ENCODE peak calls at places on chromosomes 3 and 15, in seven cellular contexts. One of them, this sample, is unnamed.

GRCh38 chr15:92845109-92845508 is 55.0 kb upstream of the CHD2 start:
- DNase-seq in GF-D8: peak
- DNase-seq in AG09309: no peak
- DNase-seq in A172: peak
- DNase-seq in NCI-H1417: no peak
- DNase-seq in stimulated activated CD8-positive, alpha-beta memory T cell treated with anti-CD3 and anti-CD28 coated beads, Interleukin-2, amount 100 ng/mL, for 48 hours: no peak
- DNase-seq in NCI-H748 treated with DMSO at 0.1 percent for 48 hours: no peak
- DNase-seq in this sample: no peak

GRCh38 chr15:61041886-61042285 is 187.2 kb downstream of the RORA start:
- DNase-seq in NCI-H748 treated with DMSO at 0.1 percent for 48 hours: no peak
- DNase-seq in stimulated activated CD8-positive, alpha-beta memory T cell treated with anti-CD3 and anti-CD28 coated beads, Interleukin-2, amount 100 ng/mL, for 48 hours: no peak
- DNase-seq in GF-D8: no peak
- DNase-seq in AG09309: no peak
- DNase-seq in NCI-H1417: no peak
- DNase-seq in A172: no peak
- DNase-seq in this sample: no peak

GRCh38 chr15:80911821-80912220 is 77.8 kb downstream of the MESD start:
- DNase-seq in A172: no peak
- DNase-seq in GF-D8: no peak
- DNase-seq in stimulated activated CD8-positive, alpha-beta memory T cell treated with anti-CD3 and anti-CD28 coated beads, Interleukin-2, amount 100 ng/mL, for 48 hours: no peak
- DNase-seq in NCI-H748 treated with DMSO at 0.1 percent for 48 hours: no peak
- DNase-seq in AG09309: no peak
- DNase-seq in NCI-H1417: no peak
- DNase-seq in this sample: no peak

GRCh38 chr3:52770581-52771333 is at the start of gene NEK4:
- DNase-seq in A172: peak
- DNase-seq in AG09309: peak
- DNase-seq in NCI-H748 treated with DMSO at 0.1 percent for 48 hours: peak
- DNase-seq in NCI-H1417: peak
- DNase-seq in stimulated activated CD8-positive, alpha-beta memory T cell treated with anti-CD3 and anti-CD28 coated beads, Interleukin-2, amount 100 ng/mL, for 48 hours: peak
- DNase-seq in GF-D8: peak
- DNase-seq in this sample: peak

GRCh38 chr3:74613566-74613965 is 893 bp downstream of the CNTN3 start:
- DNase-seq in NCI-H748 treated with DMSO at 0.1 percent for 48 hours: no peak
- DNase-seq in AG09309: no peak
- DNase-seq in stimulated activated CD8-positive, alpha-beta memory T cell treated with anti-CD3 and anti-CD28 coated beads, Interleukin-2, amount 100 ng/mL, for 48 hours: no peak
- DNase-seq in GF-D8: no peak
- DNase-seq in NCI-H1417: peak
- DNase-seq in A172: no peak
- DNase-seq in this sample: no peak

GRCh38 chr3:138442433-138442832 is 8.0 kb downstream of the ESYT3 start:
- DNase-seq in NCI-H748 treated with DMSO at 0.1 percent for 48 hours: no peak
- DNase-seq in GF-D8: no peak
- DNase-seq in NCI-H1417: no peak
- DNase-seq in stimulated activated CD8-positive, alpha-beta memory T cell treated with anti-CD3 and anti-CD28 coated beads, Interleukin-2, amount 100 ng/mL, for 48 hours: no peak
- DNase-seq in AG09309: no peak
- DNase-seq in A172: peak
- DNase-seq in this sample: no peak

GRCh38 chr3:44132061-44132460 is 109.6 kb upstream of the TOPAZ1 start:
- DNase-seq in GF-D8: no peak
- DNase-seq in NCI-H1417: no peak
- DNase-seq in AG09309: no peak
- DNase-seq in NCI-H748 treated with DMSO at 0.1 percent for 48 hours: no peak
- DNase-seq in stimulated activated CD8-positive, alpha-beta memory T cell treated with anti-CD3 and anti-CD28 coated beads, Interleukin-2, amount 100 ng/mL, for 48 hours: no peak
- DNase-seq in A172: no peak
- DNase-seq in this sample: no peak

GRCh38 chr3:74535281-74535680 is 79.2 kb downstream of the CNTN3 start:
- DNase-seq in A172: no peak
- DNase-seq in AG09309: no peak
- DNase-seq in NCI-H748 treated with DMSO at 0.1 percent for 48 hours: no peak
- DNase-seq in NCI-H1417: no peak
- DNase-seq in stimulated activated CD8-positive, alpha-beta memory T cell treated with anti-CD3 and anti-CD28 coated beads, Interleukin-2, amount 100 ng/mL, for 48 hours: no peak
- DNase-seq in GF-D8: no peak
- DNase-seq in this sample: no peak

GRCh38 chr3:195209083-195209835 is 61.7 kb downstream of the XXYLT1 start:
- DNase-seq in A172: no peak
- DNase-seq in stimulated activated CD8-positive, alpha-beta memory T cell treated with anti-CD3 and anti-CD28 coated beads, Interleukin-2, amount 100 ng/mL, for 48 hours: no peak
- DNase-seq in GF-D8: no peak
- DNase-seq in NCI-H1417: no peak
- DNase-seq in AG09309: no peak
- DNase-seq in NCI-H748 treated with DMSO at 0.1 percent for 48 hours: no peak
- DNase-seq in this sample: no peak

GRCh38 chr3:52696830-52697621 is 8.6 kb downstream of the GLT8D1 start:
- DNase-seq in AG09309: no peak
- DNase-seq in GF-D8: no peak
- DNase-seq in NCI-H1417: no peak
- DNase-seq in NCI-H748 treated with DMSO at 0.1 percent for 48 hours: no peak
- DNase-seq in A172: no peak
- DNase-seq in stimulated activated CD8-positive, alpha-beta memory T cell treated with anti-CD3 and anti-CD28 coated beads, Interleukin-2, amount 100 ng/mL, for 48 hours: no peak
- DNase-seq in this sample: no peak

GRCh38 chr3:158483701-158484100 is 87.3 kb upstream of the MLF1 start:
- DNase-seq in NCI-H1417: no peak
- DNase-seq in stimulated activated CD8-positive, alpha-beta memory T cell treated with anti-CD3 and anti-CD28 coated beads, Interleukin-2, amount 100 ng/mL, for 48 hours: no peak
- DNase-seq in AG09309: no peak
- DNase-seq in NCI-H748 treated with DMSO at 0.1 percent for 48 hours: no peak
- DNase-seq in A172: no peak
- DNase-seq in GF-D8: no peak
- DNase-seq in this sample: no peak

GRCh38 chr3:191492601-191493000 is 31.6 kb downstream of the PYDC2 start:
- DNase-seq in stimulated activated CD8-positive, alpha-beta memory T cell treated with anti-CD3 and anti-CD28 coated beads, Interleukin-2, amount 100 ng/mL, for 48 hours: no peak
- DNase-seq in AG09309: no peak
- DNase-seq in GF-D8: no peak
- DNase-seq in NCI-H748 treated with DMSO at 0.1 percent for 48 hours: no peak
- DNase-seq in A172: peak
- DNase-seq in NCI-H1417: no peak
- DNase-seq in this sample: no peak

GRCh38 chr3:150611666-150612065 is 8.5 kb downstream of the SELENOT start:
- DNase-seq in GF-D8: no peak
- DNase-seq in stimulated activated CD8-positive, alpha-beta memory T cell treated with anti-CD3 and anti-CD28 coated beads, Interleukin-2, amount 100 ng/mL, for 48 hours: no peak
- DNase-seq in A172: no peak
- DNase-seq in NCI-H1417: no peak
- DNase-seq in NCI-H748 treated with DMSO at 0.1 percent for 48 hours: no peak
- DNase-seq in AG09309: no peak
- DNase-seq in this sample: no peak

GRCh38 chr3:18124501-18124900 is 300.6 kb downstream of the SATB1 start:
- DNase-seq in stimulated activated CD8-positive, alpha-beta memory T cell treated with anti-CD3 and anti-CD28 coated beads, Interleukin-2, amount 100 ng/mL, for 48 hours: no peak
- DNase-seq in AG09309: peak
- DNase-seq in NCI-H748 treated with DMSO at 0.1 percent for 48 hours: peak
- DNase-seq in NCI-H1417: no peak
- DNase-seq in GF-D8: no peak
- DNase-seq in A172: peak
- DNase-seq in this sample: no peak

GRCh38 chr3:194488007-194488742 is 1.4 kb upstream of the ATP13A3 start:
- DNase-seq in NCI-H748 treated with DMSO at 0.1 percent for 48 hours: no peak
- DNase-seq in A172: peak
- DNase-seq in AG09309: no peak
- DNase-seq in NCI-H1417: no peak
- DNase-seq in GF-D8: peak
- DNase-seq in stimulated activated CD8-positive, alpha-beta memory T cell treated with anti-CD3 and anti-CD28 coated beads, Interleukin-2, amount 100 ng/mL, for 48 hours: no peak
- DNase-seq in this sample: no peak

GRCh38 chr15:41465822-41466421 is 27.8 kb upstream of the ITPKA start:
- DNase-seq in AG09309: peak
- DNase-seq in NCI-H748 treated with DMSO at 0.1 percent for 48 hours: peak
- DNase-seq in NCI-H1417: peak
- DNase-seq in GF-D8: peak
- DNase-seq in A172: peak
- DNase-seq in stimulated activated CD8-positive, alpha-beta memory T cell treated with anti-CD3 and anti-CD28 coated beads, Interleukin-2, amount 100 ng/mL, for 48 hours: no peak
- DNase-seq in this sample: no peak

GRCh38 chr3:188262913-188263683 is 109.1 kb downstream of the LPP start:
- DNase-seq in NCI-H748 treated with DMSO at 0.1 percent for 48 hours: no peak
- DNase-seq in stimulated activated CD8-positive, alpha-beta memory T cell treated with anti-CD3 and anti-CD28 coated beads, Interleukin-2, amount 100 ng/mL, for 48 hours: no peak
- DNase-seq in NCI-H1417: peak
- DNase-seq in A172: peak
- DNase-seq in AG09309: no peak
- DNase-seq in GF-D8: no peak
- DNase-seq in this sample: no peak

GRCh38 chr3:138440137-138440536 is 5.7 kb downstream of the ESYT3 start:
- DNase-seq in GF-D8: no peak
- DNase-seq in NCI-H1417: no peak
- DNase-seq in NCI-H748 treated with DMSO at 0.1 percent for 48 hours: no peak
- DNase-seq in A172: peak
- DNase-seq in stimulated activated CD8-positive, alpha-beta memory T cell treated with anti-CD3 and anti-CD28 coated beads, Interleukin-2, amount 100 ng/mL, for 48 hours: no peak
- DNase-seq in AG09309: no peak
- DNase-seq in this sample: no peak

GRCh38 chr15:78322243-78322642 is 17.9 kb upstream of the CRABP1 start:
- DNase-seq in AG09309: no peak
- DNase-seq in NCI-H748 treated with DMSO at 0.1 percent for 48 hours: no peak
- DNase-seq in stimulated activated CD8-positive, alpha-beta memory T cell treated with anti-CD3 and anti-CD28 coated beads, Interleukin-2, amount 100 ng/mL, for 48 hours: no peak
- DNase-seq in A172: peak
- DNase-seq in GF-D8: no peak
- DNase-seq in NCI-H1417: peak
- DNase-seq in this sample: no peak

GRCh38 chr3:184448321-184449160 is 68.7 kb downstream of the CHRD start:
- DNase-seq in AG09309: peak
- DNase-seq in A172: peak
- DNase-seq in GF-D8: no peak
- DNase-seq in NCI-H748 treated with DMSO at 0.1 percent for 48 hours: no peak
- DNase-seq in stimulated activated CD8-positive, alpha-beta memory T cell treated with anti-CD3 and anti-CD28 coated beads, Interleukin-2, amount 100 ng/mL, for 48 hours: no peak
- DNase-seq in NCI-H1417: no peak
- DNase-seq in this sample: no peak

GRCh38 chr3:143060906-143061305 is 58.7 kb upstream of the CHST2 start:
- DNase-seq in NCI-H1417: no peak
- DNase-seq in AG09309: no peak
- DNase-seq in GF-D8: no peak
- DNase-seq in A172: no peak
- DNase-seq in stimulated activated CD8-positive, alpha-beta memory T cell treated with anti-CD3 and anti-CD28 coated beads, Interleukin-2, amount 100 ng/mL, for 48 hours: no peak
- DNase-seq in NCI-H748 treated with DMSO at 0.1 percent for 48 hours: no peak
- DNase-seq in this sample: no peak